ENCODE peak calls at places on chromosomes 1 and 21, in six cellular contexts. B is IMR-90, M is neuronal stem cell, L is mesenchymal stem cell, P is trophoblast cell, U is H1. R is an unnamed sample.

GRCh38 chr1:183569141-183569540 is 21.1 kb downstream of the NCF2 start:
- DNase-seq in B (peak), M (no peak), L (no peak), P (peak), U (no peak), R (peak)

GRCh38 chr1:9371391-9371935 is 78.8 kb downstream of the SPSB1 start:
- DNase-seq in B (peak), M (peak), L (peak), P (peak), U (no peak), R (peak)

GRCh38 chr1:116737855-116738318 is 16.3 kb upstream of the CD2 start:
- DNase-seq in B (no peak), M (no peak), L (no peak), P (no peak), U (no peak), R (no peak)

GRCh38 chr1:218460367-218460766 is 115.2 kb downstream of the TGFB2 start:
- DNase-seq in B (peak), M (peak), L (peak), P (no peak), U (no peak), R (peak)

GRCh38 chr1:25804964-25805862 is 5.2 kb downstream of the SELENON start:
- DNase-seq in B (no peak), M (no peak), L (no peak), P (no peak), U (no peak), R (no peak)

GRCh38 chr1:216851073-216851472 is 127.8 kb upstream of the ESRRG start:
- DNase-seq in B (no peak), M (no peak), L (no peak), P (no peak), U (no peak), R (no peak)

GRCh38 chr1:159869173-159869572 is 6.7 kb upstream of the VSIG8 start:
- DNase-seq in B (peak), M (no peak), L (peak), P (peak), U (no peak), R (no peak)

GRCh38 chr21:29115899-29116298 is 14.5 kb upstream of the MAP3K7CL start:
- DNase-seq in B (peak), M (no peak), L (peak), P (no peak), U (no peak), R (no peak)

GRCh38 chr1:220113136-220113695 is 19.3 kb downstream of the IARS2 start:
- DNase-seq in B (peak), M (no peak), L (peak), P (no peak), U (no peak), R (peak)

GRCh38 chr1:5974631-5975030 is 17.6 kb downstream of the NPHP4 start:
- DNase-seq in B (no peak), M (no peak), L (no peak), P (no peak), U (no peak), R (no peak)

GRCh38 chr1:209875510-209875909 is 47.7 kb downstream of the UTP25 start:
- DNase-seq in B (peak), M (peak), L (peak), P (no peak), U (no peak), R (peak)

GRCh38 chr1:158145173-158145719 is 35.4 kb upstream of the CD1D start:
- DNase-seq in B (peak), M (no peak), L (peak), P (no peak), U (no peak), R (no peak)

GRCh38 chr1:157313240-157313807 is 175.1 kb upstream of the ETV3 start:
- DNase-seq in B (no peak), M (no peak), L (no peak), P (no peak), U (no peak), R (no peak)

GRCh38 chr1:218371927-218372672 is 27.0 kb downstream of the TGFB2 start:
- DNase-seq in B (peak), M (no peak), L (peak), P (no peak), U (no peak), R (no peak)

DNA sequence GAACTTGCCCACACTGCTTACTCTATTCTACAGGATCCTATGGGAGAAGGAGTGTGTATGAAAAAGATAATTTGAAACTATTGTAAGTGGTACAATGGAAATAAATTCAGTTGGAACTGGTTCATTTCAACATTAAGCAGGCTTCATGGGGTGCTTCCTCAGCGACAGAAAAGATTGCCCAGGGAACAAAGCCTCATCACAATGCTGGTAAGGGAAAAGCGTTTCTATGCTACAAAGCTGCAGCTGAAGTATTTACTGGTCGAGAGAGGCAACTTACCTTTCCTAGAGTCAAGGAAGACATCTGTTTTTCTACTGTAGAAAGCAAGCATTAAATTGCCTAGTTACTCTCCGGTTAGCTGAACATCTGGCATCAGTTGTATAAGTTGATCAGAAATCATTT is 568.2 kb upstream of the ZP4 start:
- DNase-seq in B (no peak), M (peak), L (no peak), P (no peak), U (no peak), R (no peak)
- H2BK5ac ChIP-seq in B (no peak), M (no peak), L (no peak), P (no peak), U (no peak), R (no peak)

DNA sequence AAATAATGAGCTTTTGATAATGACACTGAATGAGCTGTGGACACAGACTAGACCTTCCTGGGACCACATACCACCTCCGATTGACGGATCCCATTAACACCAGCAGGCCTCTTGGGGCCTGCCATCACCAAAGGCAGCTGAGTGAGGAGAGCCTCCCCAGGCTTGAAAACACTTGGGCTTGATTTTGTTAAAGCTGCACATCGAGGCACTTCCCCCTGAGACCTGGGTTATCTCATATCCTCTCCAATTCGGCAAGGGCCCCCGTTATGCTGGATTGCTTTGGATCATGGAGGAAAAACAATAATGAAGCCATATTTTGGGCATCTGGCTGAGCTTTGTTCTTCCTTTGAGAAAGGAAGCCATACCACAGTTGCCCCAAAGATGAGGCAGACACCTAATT is 143.0 kb downstream of the AJAP1 start:
- DNase-seq in B (no peak), M (no peak), L (no peak), P (no peak), U (no peak), R (no peak)
- H3K4me3 ChIP-seq in B (no peak), M (no peak), L (no peak), P (no peak), U (no peak), R (no peak)

GRCh38 chr1:199046618-199047017 is 407.8 kb downstream of the PTPRC start:
- DNase-seq in B (no peak), M (no peak), L (no peak), P (no peak), U (no peak), R (no peak)
- H2BK5ac ChIP-seq in B (no peak), M (no peak), L (no peak), P (no peak), U (no peak), R (no peak)

DNA sequence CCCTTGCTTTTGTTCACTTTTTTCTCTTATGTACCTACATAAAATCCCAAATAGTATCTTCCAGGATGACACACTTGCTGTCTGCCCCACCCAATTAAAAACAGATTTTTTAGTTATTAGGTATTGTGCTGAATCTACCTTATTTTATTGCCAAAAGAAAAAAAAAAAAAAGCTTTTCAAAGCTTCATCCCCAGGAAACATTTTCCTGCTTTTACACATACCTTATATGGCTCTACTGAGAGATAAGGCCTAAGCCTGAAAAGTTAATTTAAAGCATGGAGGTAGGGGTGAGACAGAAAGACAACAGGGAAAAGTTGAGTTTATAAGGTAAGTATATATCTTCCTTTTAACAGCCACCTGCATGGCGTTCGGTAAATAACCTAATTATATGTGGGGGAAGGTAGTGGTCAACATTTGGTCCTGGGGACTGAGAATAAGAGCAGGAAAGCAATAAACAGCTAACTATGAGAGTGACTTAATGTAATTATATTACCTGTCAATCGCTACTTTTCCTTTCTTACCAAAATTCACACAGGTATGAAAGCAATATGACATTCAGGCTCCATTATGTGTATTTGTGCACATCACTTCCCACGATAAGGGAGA is 54.6 kb upstream of the BOLA1 start:
- DNase-seq in B (no peak), M (no peak), L (peak), P (no peak), U (no peak), R (peak)
- H3K4me3 ChIP-seq in B (peak), M (peak), L (peak), P (no peak), U (peak), R (no peak)

GRCh38 chr1:100352267-100353072 is at the start of gene CDC14A:
- DNase-seq in B (peak), M (peak), L (peak), P (peak), U (peak), R (peak)

GRCh38 chr1:100353073-100353801 is 931 bp downstream of the CDC14A start:
- DNase-seq in B (no peak), M (no peak), L (peak), P (peak), U (no peak), R (peak)

GRCh38 chr1:100349276-100349675 is 3.0 kb upstream of the CDC14A start:
- DNase-seq in B (no peak), M (no peak), L (no peak), P (no peak), U (no peak), R (no peak)

GRCh38 chr1:100350787-100351094 is 1.6 kb upstream of the CDC14A start:
- DNase-seq in B (no peak), M (no peak), L (no peak), P (no peak), U (no peak), R (no peak)

DNA sequence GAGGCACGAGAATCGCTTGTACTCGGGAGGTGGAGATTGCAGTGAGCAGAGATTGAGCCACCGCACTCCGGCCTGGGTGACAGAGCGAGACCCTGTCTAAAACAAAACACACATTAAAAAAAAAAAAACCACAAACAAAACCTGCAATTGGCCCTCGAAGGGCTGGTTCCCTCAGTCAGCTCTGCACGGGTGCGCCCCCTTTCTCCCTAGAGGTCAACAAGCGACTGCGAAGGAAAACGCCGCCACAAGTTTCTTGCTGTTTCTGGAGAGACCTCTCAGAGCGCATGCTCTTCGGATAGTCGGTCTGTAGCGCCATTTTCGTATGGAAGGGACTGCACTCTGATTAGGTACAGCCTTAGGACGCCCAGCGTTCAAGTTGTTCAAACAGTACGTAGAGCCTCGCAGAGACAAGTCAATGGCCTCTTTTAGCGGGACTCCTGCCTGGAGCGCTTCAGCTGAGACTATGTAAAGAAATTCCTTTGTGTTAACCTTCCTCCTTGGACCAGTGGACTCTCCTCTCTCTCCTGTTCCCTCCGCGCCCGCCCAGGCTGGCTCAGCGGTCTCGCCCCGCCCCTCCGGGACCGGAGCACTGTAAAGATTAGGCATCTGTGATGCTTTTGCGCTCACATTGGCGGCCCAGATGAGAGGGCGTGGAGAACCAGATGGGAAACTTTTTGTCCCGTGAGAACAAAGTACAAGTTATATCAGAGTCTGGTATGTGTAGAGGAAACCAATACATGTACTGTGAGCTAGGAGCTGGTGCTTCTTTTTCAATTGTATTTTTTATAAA is 1.0 kb upstream of the CDC14A start:
- DNase-seq in B (peak), M (peak), L (peak), P (peak), U (peak), R (peak)
- H2BK5ac ChIP-seq in B (peak), M (no peak), L (peak), P (peak), U (peak), R (peak)

GRCh38 chr1:155079210-155079486 is 511 bp downstream of the EFNA3 start:
- DNase-seq in B (no peak), M (no peak), L (no peak), P (no peak), U (no peak), R (no peak)
- H3K4me3 ChIP-seq in B (no peak), M (peak), L (peak), P (peak), U (peak), R (no peak)

DNA sequence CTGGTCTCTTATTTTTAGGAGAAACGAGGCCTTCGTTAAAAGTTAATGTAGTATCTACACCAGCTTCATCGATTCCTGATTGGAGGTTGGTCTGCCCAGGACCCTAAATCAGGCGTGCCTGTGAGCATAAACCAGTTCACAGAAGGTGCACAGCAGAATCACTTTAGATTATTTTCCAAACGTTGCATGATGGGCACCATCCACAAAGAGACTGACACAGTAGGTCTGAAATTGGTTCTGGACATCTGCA is 256 bp upstream of the TARBP1 start:
- DNase-seq in B (no peak), M (no peak), L (no peak), P (no peak), U (no peak), R (no peak)
- H2BK5ac ChIP-seq in B (no peak), M (no peak), L (no peak), P (no peak), U (no peak), R (no peak)

GRCh38 chr1:109687641-109688499 is at the start of gene GSTM1:
- DNase-seq in B (no peak), M (peak), L (peak), P (peak), U (peak), R (peak)
- H3K4me3 ChIP-seq in B (no peak), M (peak), L (no peak), P (peak), U (peak), R (peak)

DNA sequence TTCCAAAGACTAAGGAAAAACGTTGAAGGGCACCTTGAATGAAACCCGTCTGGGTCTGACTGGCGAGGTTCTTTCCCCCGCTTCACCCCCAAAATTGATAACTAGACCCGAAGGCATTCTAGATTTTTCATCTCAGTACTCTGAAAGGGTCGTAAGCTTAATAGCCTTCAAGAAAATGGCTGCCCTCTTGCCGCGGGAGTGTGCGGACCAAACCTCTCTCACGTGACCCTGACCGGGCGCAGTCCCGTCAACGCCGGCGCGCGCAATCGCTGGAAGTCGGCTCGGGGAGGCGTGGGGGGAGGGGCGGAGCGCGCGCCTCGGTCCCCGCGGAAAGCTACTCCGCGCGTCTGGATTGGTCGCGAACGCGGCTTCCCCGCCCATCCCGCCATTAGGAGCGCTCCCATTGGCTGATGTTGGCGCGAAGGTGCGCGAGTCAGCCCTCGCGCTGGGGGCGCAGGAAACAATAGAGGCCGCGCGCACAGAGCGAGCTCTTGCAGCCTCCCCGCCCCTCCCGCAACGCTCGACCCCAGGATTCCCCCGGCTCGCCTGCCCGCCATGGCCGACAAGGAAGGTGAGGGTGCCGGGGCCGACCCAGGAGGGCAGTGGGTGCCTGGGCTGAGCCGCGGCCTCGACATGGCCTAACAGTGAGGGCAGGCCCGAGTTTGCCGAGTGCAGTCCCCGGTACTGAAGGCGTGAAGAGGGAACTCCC is at the start of gene RBBP4:
- DNase-seq in B (peak), M (peak), L (peak), P (peak), U (peak), R (peak)
- H2BK5ac ChIP-seq in B (peak), M (peak), L (peak), P (peak), U (peak), R (peak)

R was measured in mesendoderm.